ENCODE peak calls at places on chromosomes 1 and 21, in four cellular contexts. C, H, Y and L are unnamed samples.

GRCh38 chr1:110600716-110601115 is 5.4 kb downstream of the KCNA2 start:
- DNase-seq in C (no peak), H (no peak), Y (no peak), L (no peak)

GRCh38 chr1:152436593-152437338 is 22.7 kb upstream of the CRNN start:
- DNase-seq in C (no peak), H (no peak), Y (no peak), L (no peak)

GRCh38 chr1:154014154-154014910 is 23.8 kb downstream of the RPS27 start:
- DNase-seq in C (no peak), H (no peak), Y (no peak), L (no peak)

GRCh38 chr1:31934706-31935629 is 3.2 kb downstream of the PTP4A2 start:
- DNase-seq in C (no peak), H (no peak), Y (no peak), L (no peak)

GRCh38 chr1:205255941-205256780 is 28.4 kb downstream of the TMCC2 start:
- DNase-seq in C (peak), H (peak), Y (peak), L (peak)

GRCh38 chr1:160838876-160839275 is 23.8 kb downstream of the CD244 start:
- DNase-seq in C (no peak), H (no peak), Y (no peak), L (no peak)

GRCh38 chr1:14924012-14924452 is 229.5 kb upstream of the TMEM51 start:
- DNase-seq in C (peak), H (no peak), Y (peak), L (no peak)

GRCh38 chr1:114512595-114513280 is 1.7 kb upstream of the TRIM33 start:
- DNase-seq in C (no peak), H (no peak), Y (no peak), L (no peak)

GRCh38 chr21:41074607-41075184 is 93.3 kb upstream of the BACE2 start:
- DNase-seq in C (no peak), H (no peak), Y (no peak), L (no peak)

GRCh38 chr1:213095467-213095866 is 44.4 kb downstream of the RPS6KC1 start:
- DNase-seq in C (no peak), H (no peak), Y (no peak), L (no peak)